ENCODE peak calls at places on chromosomes 12 and 14, in four cellular contexts. One of them, this sample, is unnamed.

GRCh38 chr12:8770499-8770898 is 51.9 kb upstream of the A2ML1 start:
- DNase-seq in cardiac fibroblast: no peak
- DNase-seq in HCT116: no peak
- DNase-seq in astrocyte of the spinal cord: no peak
- DNase-seq in this sample: no peak

GRCh38 chr12:6821271-6821673 is 349 bp upstream of the GPR162 start:
- DNase-seq in astrocyte of the spinal cord: peak; percentile 67
- DNase-seq in cardiac fibroblast: peak; percentile 87
- DNase-seq in HCT116: no peak
- DNase-seq in this sample: no peak

GRCh38 chr14:27929823-27930347 is 836.7 kb upstream of the FOXG1 start:
- DNase-seq in cardiac fibroblast: no peak
- DNase-seq in astrocyte of the spinal cord: no peak
- DNase-seq in HCT116: no peak
- DNase-seq in this sample: no peak

GRCh38 chr14:49893309-49894213 is 679 bp downstream of the ARF6 start:
- DNase-seq in astrocyte of the spinal cord: no peak
- DNase-seq in cardiac fibroblast: peak; percentile 55
- DNase-seq in HCT116: no peak
- DNase-seq in this sample: no peak

GRCh38 chr12:26389303-26389702 is 193.9 kb downstream of the SSPN start:
- DNase-seq in astrocyte of the spinal cord: no peak
- DNase-seq in cardiac fibroblast: no peak
- DNase-seq in HCT116: no peak
- DNase-seq in this sample: no peak

GRCh38 chr12:75482636-75483035 is 2.1 kb downstream of the GLIPR1 start:
- DNase-seq in cardiac fibroblast: no peak
- DNase-seq in astrocyte of the spinal cord: no peak
- DNase-seq in HCT116: no peak
- DNase-seq in this sample: no peak

GRCh38 chr12:67827820-67828383 is 161.3 kb upstream of the IFNG-AS1 start:
- DNase-seq in cardiac fibroblast: peak; percentile 82
- DNase-seq in astrocyte of the spinal cord: peak; percentile 97
- DNase-seq in HCT116: peak; percentile 62
- DNase-seq in this sample: peak; percentile 78

GRCh38 chr12:117125275-117125613 is 26.0 kb upstream of the TESC start:
- DNase-seq in HCT116: no peak
- DNase-seq in astrocyte of the spinal cord: no peak
- DNase-seq in cardiac fibroblast: no peak
- DNase-seq in this sample: no peak

GRCh38 chr14:100031506-100032281 is 33.5 kb upstream of the EVL start:
- DNase-seq in cardiac fibroblast: peak; percentile 97
- DNase-seq in HCT116: peak; percentile 71
- DNase-seq in astrocyte of the spinal cord: peak; percentile 97
- DNase-seq in this sample: peak; percentile 88

GRCh38 chr12:75374971-75375370 is 15.9 kb upstream of the GLIPR1L2 start:
- DNase-seq in HCT116: no peak
- DNase-seq in cardiac fibroblast: no peak
- DNase-seq in astrocyte of the spinal cord: no peak
- DNase-seq in this sample: no peak

GRCh38 chr14:73752297-73752992 is 38.3 kb upstream of the PNMA1 start:
- DNase-seq in astrocyte of the spinal cord: peak; percentile 92
- DNase-seq in cardiac fibroblast: peak; percentile 87
- DNase-seq in HCT116: no peak
- DNase-seq in this sample: no peak

This sample was measured in retinal pigment epithelial cell.